ENCODE peak calls at places on chromosome 16, in four cellular contexts. H is CD8-positive, alpha-beta memory T cell; Y is left ventricle myocardium inferior; G is effector memory CD4-positive, alpha-beta T cell. Q is an unnamed sample. For H3K9me3, the result is how much of the 10 kb centered on the place peaks cover.

GRCh38 chr16:17768257-17768656 is 297.5 kb upstream of the XYLT1 start:
- DNase-seq in H (no peak), Y (no peak), G (no peak), Q (no peak)

GRCh38 chr16:51151951-51152663 is 1.0 kb upstream of the SALL1 start:
- DNase-seq in H (no peak), Y (no peak), G (no peak), Q (no peak)

GRCh38 chr16:70778901-70779309 is 22.1 kb downstream of the VAC14 start:
- DNase-seq in H (no peak), Y (peak), G (no peak), Q (no peak)

GRCh38 chr16:53071748-53072301 is 17.0 kb downstream of the CHD9 start:
- DNase-seq in H (no peak), Y (peak), G (no peak), Q (no peak)

GRCh38 chr16:20799599-20799998 is 6.7 kb downstream of the ERI2 start:
- DNase-seq in H (peak), Y (no peak), G (no peak), Q (peak)

GRCh38 chr16:46746821-46747776 is 1.0 kb downstream of the MYLK3 start:
- DNase-seq in H (no peak), Y (peak), G (no peak), Q (no peak)

GRCh38 chr16:74724820-74725549 is 24.3 kb upstream of the MLKL start:
- DNase-seq in H (no peak), Y (no peak), G (no peak), Q (no peak)

GRCh38 chr16:2585651-2586081 is 47.8 kb downstream of the PDPK1 start:
- DNase-seq in H (no peak), Y (no peak), G (no peak), Q (no peak)

GRCh38 chr16:27921134-27921533 is 142.4 kb downstream of the GSG1L start:
- DNase-seq in H (no peak), Y (no peak), G (no peak), Q (no peak)

GRCh38 chr16:88634994-88635670 is 3.2 kb upstream of the IL17C start:
- DNase-seq in H (no peak), Y (no peak), G (no peak), Q (no peak)

GRCh38 chr16:76502555-76502954 is 225.4 kb downstream of the CNTNAP4 start:
- DNase-seq in H (no peak), Y (no peak), G (no peak), Q (no peak)

GRCh38 chr16:84055366-84055765 is 12.8 kb upstream of the SLC38A8 start:
- DNase-seq in H (no peak), Y (peak), G (no peak), Q (no peak)

GRCh38 chr16:17590711-17591654 is 120.2 kb upstream of the XYLT1 start:
- DNase-seq in H (peak), Y (no peak), G (peak), Q (peak)

GRCh38 chr16:50303041-50303604 is 36.8 kb downstream of the ADCY7 start:
- DNase-seq in H (no peak), Y (no peak), G (no peak), Q (no peak)

GRCh38 chr16:5751216-5751615 is 653.6 kb upstream of the EEF2KMT start:
- DNase-seq in H (no peak), Y (no peak), G (no peak), Q (no peak)

GRCh38 chr16:89410794-89411309 is 79.5 kb downstream of the ANKRD11 start:
- DNase-seq in H (no peak), Y (peak), G (no peak), Q (peak)

GRCh38 chr16:60073376-60073775 is 1339.3 kb upstream of the GOT2 start:
- DNase-seq in H (no peak), Y (no peak), G (no peak), Q (no peak)

GRCh38 chr16:87608400-87608985 is 6.2 kb downstream of the JPH3 start:
- DNase-seq in H (peak), Y (peak), G (no peak), Q (peak)

GRCh38 chr16:27826081-27826892 is 237.2 kb downstream of the GSG1L start:
- DNase-seq in H (no peak), Y (no peak), G (no peak), Q (no peak)

GRCh38 chr16:27642753-27643152 is 92.8 kb downstream of the KATNIP start:
- DNase-seq in H (no peak), Y (no peak), G (no peak), Q (no peak)

GRCh38 chr16:48081656-48082055 is 74.1 kb downstream of the ABCC12 start:
- DNase-seq in H (no peak), Y (no peak), G (no peak), Q (no peak)

GRCh38 chr16:88705076-88705684 is 1.0 kb downstream of the RNF166 start:
- DNase-seq in H (peak), Y (no peak), G (peak), Q (peak)

GRCh38 chr16:14501331-14502255 is 128.5 kb downstream of the PARN start:
- DNase-seq in H (no peak), Y (peak), G (no peak), Q (no peak)

GRCh38 chr16:75938818-75939217 is 212.5 kb upstream of the CPHXL start:
- DNase-seq in H (no peak), Y (no peak), G (no peak), Q (no peak)

DNA sequence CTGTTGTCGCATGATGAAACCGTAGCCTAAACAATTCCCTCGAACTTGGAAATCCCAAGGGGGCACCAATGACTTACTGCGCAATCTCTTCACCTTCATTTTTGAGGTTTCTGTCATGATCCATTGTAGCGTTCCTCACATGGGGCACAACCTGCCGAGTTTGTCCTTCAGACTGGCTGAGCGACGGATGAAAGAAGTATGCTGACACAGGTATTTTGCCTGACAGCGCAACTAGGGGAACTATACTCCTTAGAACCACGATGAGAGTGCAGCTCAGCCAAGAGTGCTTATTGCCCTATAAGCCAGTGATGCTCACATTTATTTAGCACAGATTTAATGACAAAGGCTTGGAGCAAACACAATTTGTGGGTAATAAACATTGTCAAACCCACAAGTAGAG is 106.3 kb upstream of the ZNF267 start:
- DNase-seq in H (no peak), Y (no peak), G (no peak), Q (no peak)
- H3K9me3 ChIP-seq in H (half or more), Y (half or more), G (half or more), Q (half or more)

DNA sequence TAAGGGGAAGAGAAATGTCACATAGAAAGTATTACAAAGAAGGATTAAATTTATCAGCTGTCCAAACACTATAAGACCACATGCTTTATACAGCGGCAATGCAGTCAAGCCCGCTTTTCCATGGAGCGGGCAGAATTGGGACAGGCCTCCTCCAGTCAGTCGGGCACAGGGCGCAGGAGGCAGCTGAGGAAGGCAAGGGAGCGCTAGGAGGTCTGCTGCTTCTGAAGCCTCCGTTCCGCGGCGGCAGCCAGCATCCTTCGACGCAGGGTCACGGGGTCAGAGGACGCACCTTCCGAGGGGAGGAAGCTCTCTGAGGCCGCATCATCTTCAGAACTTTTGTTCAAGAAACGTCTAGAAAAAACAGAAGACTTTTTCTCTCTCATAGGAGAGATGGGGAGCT is 62.6 kb downstream of the AMFR start:
- DNase-seq in H (no peak), Y (no peak), G (no peak), Q (no peak)
- H3K27ac ChIP-seq in H (no peak), Y (no peak), G (no peak), Q (no peak)

GRCh38 chr16:19660432-19660831 is 57.6 kb downstream of the KNOP1 start:
- DNase-seq in H (no peak), Y (no peak), G (no peak), Q (no peak)
- H3K9me3 ChIP-seq in H (under half), Y (under half), G (under half), Q (under half)

DNA sequence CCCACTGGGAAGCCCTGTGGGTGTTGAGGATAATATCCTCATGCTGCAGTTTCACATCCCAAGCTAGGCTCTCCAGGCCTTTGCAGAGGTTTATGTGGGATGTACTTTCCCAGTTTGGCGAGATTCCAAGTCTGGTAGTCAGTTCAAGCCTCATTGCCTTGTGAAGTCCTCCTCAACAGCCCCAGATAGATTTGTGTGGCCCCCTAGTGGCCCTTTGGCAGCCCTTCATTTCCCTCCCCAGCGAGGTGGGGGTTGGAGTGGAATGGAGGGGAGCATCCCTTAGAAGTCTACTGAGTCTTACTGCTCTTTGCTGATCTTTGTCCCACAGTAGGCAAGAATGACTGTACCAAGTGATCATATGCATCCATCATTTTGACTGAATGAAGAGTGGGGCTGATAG is 137.9 kb downstream of the CDH11 start:
- DNase-seq in H (no peak), Y (no peak), G (no peak), Q (no peak)
- H3K27ac ChIP-seq in H (no peak), Y (no peak), G (no peak), Q (no peak)

GRCh38 chr16:79402356-79402755 is 198.2 kb downstream of the MAF start:
- DNase-seq in H (no peak), Y (no peak), G (no peak), Q (no peak)
- H3K9me3 ChIP-seq in H (under half), Y (under half), G (under half), Q (under half)

DNA sequence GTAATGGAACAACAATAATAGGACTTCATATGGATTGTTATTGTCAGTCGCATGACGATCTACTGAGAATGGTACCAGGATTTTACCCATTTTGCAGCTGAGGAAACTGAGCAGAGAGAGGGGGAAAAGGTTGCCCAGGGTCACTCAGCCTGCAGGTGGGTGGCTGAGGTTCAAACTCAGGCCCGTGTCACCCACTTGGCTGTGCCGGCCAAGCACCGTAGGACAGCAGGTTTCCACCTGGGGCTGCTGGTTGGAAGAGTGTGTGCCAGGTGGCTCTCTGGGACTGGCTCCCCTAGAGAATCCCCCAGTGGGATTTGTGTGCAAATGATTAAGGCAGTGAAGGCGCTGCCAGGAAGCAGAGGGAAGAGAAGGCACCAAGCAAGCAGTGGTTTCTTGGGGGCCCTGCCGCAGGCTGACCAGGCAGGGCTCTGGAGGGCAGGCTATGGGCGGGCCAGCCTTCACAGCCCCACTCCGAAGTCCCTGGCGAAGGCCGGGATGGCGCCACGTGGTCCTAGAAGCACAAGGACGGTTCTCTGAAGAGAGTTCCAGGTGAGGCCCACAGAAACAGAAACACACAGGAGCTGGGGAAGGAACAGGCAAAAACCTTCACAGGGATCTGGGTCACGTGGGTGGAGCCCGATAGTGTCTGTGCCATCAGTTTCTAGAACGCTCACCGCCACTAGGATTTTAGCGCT is 163.5 kb downstream of the IRF8 start:
- DNase-seq in H (no peak), Y (no peak), G (no peak), Q (no peak)
- H3K27ac ChIP-seq in H (no peak), Y (peak), G (no peak), Q (no peak)

DNA sequence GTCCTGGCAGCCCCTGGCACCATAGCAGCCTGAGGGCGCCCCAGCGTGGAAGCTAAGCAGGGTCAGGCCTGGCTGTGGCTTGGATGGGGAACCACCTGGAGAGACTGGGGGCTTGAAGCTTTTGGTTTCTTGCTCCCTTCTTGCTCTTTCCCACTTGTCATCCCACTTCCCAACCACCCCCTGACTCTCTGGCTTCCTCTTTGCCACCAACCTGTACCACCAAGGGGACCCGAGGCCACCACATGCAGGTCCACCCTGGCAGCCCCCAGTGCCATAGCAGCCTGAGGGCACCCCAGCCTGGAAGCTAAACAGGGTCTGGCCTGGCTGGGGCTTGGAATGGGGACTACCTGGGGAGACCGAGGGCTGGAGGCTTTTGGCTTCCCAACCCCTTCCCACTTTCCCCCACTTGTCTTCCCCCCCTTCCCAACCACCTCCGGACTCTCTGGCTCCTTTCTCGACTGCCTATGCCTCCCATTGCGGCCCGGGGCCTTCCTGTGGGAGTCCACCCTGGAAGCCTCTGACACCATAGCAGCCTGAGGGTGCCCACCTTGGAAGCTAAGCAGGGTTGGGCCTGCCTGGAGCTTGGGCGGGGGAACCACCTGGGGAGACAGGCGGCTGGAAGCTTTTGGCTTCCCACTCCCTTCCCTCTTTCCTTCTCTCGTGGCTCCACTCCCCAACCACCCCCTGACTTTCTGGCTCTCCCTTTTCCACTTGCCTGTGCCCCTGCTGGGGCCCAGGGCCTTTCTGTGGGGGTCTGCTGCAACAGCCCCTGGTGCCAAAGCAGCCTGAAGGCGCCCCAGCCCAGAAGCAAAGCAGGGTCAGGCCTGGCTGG is 2294.4 kb downstream of the TP53TG3F start:
- DNase-seq in H (no peak), Y (no peak), G (no peak), Q (no peak)
- H3K9me3 ChIP-seq in H (under half), Y (under half), G (under half), Q (under half)

DNA sequence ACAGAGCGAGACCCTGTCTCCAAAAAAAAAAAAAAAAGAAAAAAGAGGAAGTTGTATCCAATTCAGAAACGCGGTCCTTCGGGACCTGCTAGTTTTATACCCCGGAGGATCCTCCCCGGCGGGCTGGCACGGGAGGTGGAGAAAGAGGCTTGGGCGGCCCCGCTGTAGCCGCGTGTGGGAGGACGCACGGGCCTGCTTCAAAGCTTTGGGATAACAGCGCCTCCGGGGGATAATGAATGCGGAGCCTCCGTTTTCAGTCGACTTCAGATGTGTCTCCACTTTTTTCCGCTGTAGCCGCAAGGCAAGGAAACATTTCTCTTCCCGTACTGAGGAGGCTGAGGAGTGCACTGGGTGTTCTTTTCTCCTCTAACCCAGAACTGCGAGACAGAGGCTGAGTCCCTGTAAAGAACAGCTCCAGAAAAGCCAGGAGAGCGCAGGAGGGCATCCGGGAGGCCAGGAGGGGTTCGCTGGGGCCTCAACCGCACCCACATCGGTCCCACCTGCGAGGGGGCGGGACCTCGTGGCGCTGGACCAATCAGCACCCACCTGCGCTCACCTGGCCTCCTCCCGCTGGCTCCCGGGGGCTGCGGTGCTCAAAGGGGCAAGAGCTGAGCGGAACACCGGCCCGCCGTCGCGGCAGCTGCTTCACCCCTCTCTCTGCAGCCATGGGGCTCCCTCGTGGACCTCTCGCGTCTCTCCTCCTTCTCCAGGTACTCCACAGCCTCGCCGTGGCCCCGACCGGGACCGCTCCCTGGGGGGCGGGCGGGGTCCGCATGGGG is at the start of gene CDH3:
- DNase-seq in H (peak), Y (no peak), G (no peak), Q (peak)
- H3K27ac ChIP-seq in H (no peak), Y (no peak), G (no peak), Q (no peak)